ENCODE peak calls at places on chromosomes 11 and 22, in six cellular contexts. Z is psoas muscle, Y is adrenal gland, E is brain microvascular endothelial cell, H is cardiac muscle cell, N is tibial nerve. G is an unnamed sample.

GRCh38 chr11:119618208-119618909 is 110.6 kb downstream of the NECTIN1 start:
- DNase-seq in Z (no peak), Y (peak; percentile 32), E (no peak), H (peak; percentile 25), N (no peak), G (no peak)

GRCh38 chr11:114159802-114160588 is 100.5 kb downstream of the ZBTB16 start:
- DNase-seq in Z (peak; percentile 100), Y (peak; percentile 99), E (peak; percentile 99), H (peak; percentile 99), N (peak; percentile 100), G (peak; percentile 100)

GRCh38 chr11:11409224-11409623 is 56.2 kb upstream of the CSNK2A3 start:
- DNase-seq in Z (no peak), Y (no peak), E (no peak), H (no peak), N (no peak), G (no peak)

GRCh38 chr11:67001332-67001731 is 21.6 kb upstream of the SYT12 start:
- DNase-seq in Z (no peak), Y (no peak), E (no peak), H (no peak), N (no peak), G (no peak)

GRCh38 chr11:34464591-34465036 is 25.9 kb downstream of the CAT start:
- DNase-seq in Z (no peak), Y (peak; percentile 21), E (no peak), H (no peak), N (no peak), G (no peak)

GRCh38 chr11:83734120-83734519 is 448.0 kb upstream of the CCDC90B start:
- DNase-seq in Z (no peak), Y (no peak), E (no peak), H (no peak), N (no peak), G (no peak)

GRCh38 chr11:23284626-23285025 is 424.4 kb upstream of the CCDC179 start:
- DNase-seq in Z (no peak), Y (no peak), E (no peak), H (peak; percentile 4), N (no peak), G (no peak)

GRCh38 chr11:73277467-73277866 is 5.3 kb downstream of the P2RY6 start:
- DNase-seq in Z (no peak), Y (no peak), E (no peak), H (no peak), N (no peak), G (no peak)

GRCh38 chr11:128421577-128421976 is 165.8 kb downstream of the ETS1 start:
- DNase-seq in Z (no peak), Y (no peak), E (peak; percentile 81), H (peak; percentile 77), N (no peak), G (no peak)

GRCh38 chr11:8038811-8039529 is 42.0 kb upstream of the TUB start:
- DNase-seq in Z (no peak), Y (no peak), E (no peak), H (no peak), N (no peak), G (no peak)

DNA sequence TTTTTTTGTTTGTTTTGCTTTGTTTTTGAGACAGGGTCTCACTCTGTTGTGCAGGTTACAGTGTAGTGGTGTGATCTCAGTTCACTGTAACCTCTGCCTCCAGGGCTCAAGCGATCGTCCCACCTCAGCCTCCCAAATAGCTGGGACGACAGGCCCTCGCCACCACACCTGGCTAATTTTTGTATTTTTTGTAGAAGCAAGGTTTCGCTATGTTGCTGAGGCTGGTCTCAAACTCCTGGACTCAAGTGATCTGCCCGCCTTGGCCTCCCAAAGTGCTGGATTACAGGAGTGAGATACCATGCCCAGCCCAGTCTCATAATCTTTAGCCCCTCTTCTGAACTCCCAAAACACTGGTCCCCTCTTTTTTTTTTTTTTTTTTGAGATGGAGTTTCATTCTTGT is 50.6 kb downstream of the KCNJ4 start:
- DNase-seq in Z (no peak), Y (no peak), E (no peak), H (no peak), N (no peak), G (no peak)
- H3K36me3 ChIP-seq in Z (no peaks in the 10 kb centered on the region), Y (no peaks in the 10 kb centered on the region), E (no peaks in the 10 kb centered on the region), H (no peaks in the 10 kb centered on the region), N (no peaks in the 10 kb centered on the region), G (no peaks in the 10 kb centered on the region)

GRCh38 chr11:101566626-101567025 is 17.2 kb downstream of the TRPC6 start:
- DNase-seq in Z (no peak), Y (no peak), E (no peak), H (no peak), N (no peak), G (no peak)
- H3K4me3 ChIP-seq in Z (no peak overlapping the region), Y (no peak overlapping the region), E (no peak overlapping the region), H (no peak overlapping the region), N (no peak overlapping the region), G (no peak overlapping the region)

GRCh38 chr22:23565942-23566715 is 14.0 kb downstream of the IGLL1 start:
- DNase-seq in Z (no peak), Y (no peak), E (no peak), H (peak; percentile 6), N (no peak), G (no peak)

GRCh38 chr22:23566716-23567475 is 13.2 kb downstream of the IGLL1 start:
- DNase-seq in Z (no peak), Y (no peak), E (no peak), H (no peak), N (no peak), G (no peak)

GRCh38 chr22:23563111-23563510 is 17.0 kb downstream of the IGLL1 start:
- DNase-seq in Z (no peak), Y (no peak), E (no peak), H (no peak), N (no peak), G (no peak)

GRCh38 chr22:23564276-23564675 is 15.8 kb downstream of the IGLL1 start:
- DNase-seq in Z (no peak), Y (no peak), E (no peak), H (no peak), N (no peak), G (no peak)

DNA sequence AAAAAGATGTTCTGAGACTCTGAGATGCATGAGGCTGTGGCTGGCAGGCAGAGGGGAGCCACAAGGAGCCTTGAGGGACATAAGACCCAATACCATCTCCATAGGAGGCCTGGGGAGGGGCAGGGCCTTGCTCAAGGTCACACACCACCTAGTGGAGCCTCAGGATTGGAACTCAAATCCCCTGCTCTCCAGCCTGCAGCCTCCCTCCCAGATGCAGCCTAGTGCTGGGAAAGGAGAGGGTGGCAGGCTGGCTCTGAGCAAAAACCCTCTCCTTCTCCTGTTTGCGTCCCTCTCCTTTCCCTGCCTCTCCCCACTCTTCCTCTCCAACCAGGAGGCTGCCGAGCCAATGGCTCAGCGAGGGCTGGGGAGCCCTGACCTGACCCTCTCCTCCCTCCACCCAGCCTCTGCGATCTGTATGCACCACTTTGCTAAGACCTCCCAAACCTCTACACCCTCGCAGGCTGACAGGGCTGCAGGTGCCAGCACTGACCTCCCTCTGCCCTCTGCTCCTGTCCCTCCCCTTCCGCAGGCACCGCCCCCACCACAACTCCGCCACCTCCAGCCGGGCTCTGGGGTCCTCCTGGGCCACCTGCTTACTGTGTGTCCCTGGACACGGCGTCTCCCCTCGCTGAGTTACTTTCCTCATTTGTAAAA is 14.7 kb downstream of the IGLL1 start:
- DNase-seq in Z (no peak), Y (no peak), E (no peak), H (peak; percentile 8), N (no peak), G (peak; percentile 12)
- TF ChIP-seq CTCF in Z (no peak), Y (no peak), E (peak; percentile 28), H (peak; percentile 10), N (no peak), G (no peak)

GRCh38 chr22:50284479-50284878 is 14.3 kb upstream of the MAPK11 start:
- DNase-seq in Z (no peak), Y (no peak), E (no peak), H (no peak), N (no peak), G (no peak)
- H3K36me3 ChIP-seq in Z (peaks cover 80% of the 10 kb centered on the region), Y (peaks cover 93% of the 10 kb centered on the region), E (peaks cover 71% of the 10 kb centered on the region), H (peaks cover 60% of the 10 kb centered on the region), N (peaks cover 97% of the 10 kb centered on the region), G (peaks cover 14% of the 10 kb centered on the region)

GRCh38 chr22:33864723-33865130 is 55.5 kb downstream of the LARGE1 start:
- DNase-seq in Z (no peak), Y (no peak), E (no peak), H (peak; percentile 44), N (no peak), G (no peak)
- H3K4me3 ChIP-seq in Z (no peak overlapping the region), Y (no peak overlapping the region), E (no peak overlapping the region), H (no peak overlapping the region), N (no peak overlapping the region), G (no peak overlapping the region)

DNA sequence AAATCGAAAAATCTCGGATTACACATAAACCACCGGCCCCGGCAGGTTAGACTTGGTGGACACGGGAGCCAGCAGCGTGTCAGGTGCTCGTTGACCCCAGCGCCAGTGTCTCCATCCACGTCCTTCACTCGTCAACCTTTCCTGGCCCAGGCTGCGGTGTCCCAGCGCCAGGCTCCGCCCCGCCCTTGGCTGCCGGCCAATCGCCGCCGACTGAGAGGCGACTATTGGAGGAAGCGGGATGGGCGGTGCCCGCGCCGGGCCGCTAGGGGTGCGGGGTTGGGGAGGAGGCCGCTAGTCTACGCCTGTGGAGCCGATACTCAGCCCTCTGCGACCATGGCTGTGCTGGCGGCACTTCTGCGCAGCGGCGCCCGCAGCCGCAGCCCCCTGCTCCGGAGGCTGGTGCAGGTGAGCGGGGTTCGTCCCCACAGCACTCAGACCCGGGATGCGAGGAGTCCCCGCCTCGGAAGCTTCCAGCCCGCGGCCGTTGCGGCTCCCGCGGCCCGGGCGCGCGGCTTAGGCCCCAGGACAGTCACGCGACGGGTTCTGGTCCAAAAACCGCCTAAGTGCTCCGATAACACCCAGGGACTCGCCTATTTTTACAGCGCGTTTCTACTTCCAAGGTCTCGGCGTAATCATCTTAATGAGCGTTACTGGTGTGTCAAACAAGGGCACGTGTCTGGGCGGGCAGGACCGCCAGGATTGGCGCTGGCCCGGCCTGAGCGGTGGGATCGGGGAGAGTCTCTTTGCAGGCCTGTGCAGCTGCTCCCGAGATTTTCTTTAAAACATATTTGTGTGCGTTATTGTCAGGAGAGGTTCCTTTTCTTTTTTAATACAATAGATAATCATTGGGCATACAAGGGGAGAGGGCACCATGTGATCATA is at the start of gene ACAT1:
- DNase-seq in Z (peak; percentile 99), Y (peak; percentile 99), E (peak; percentile 85), H (peak; percentile 93), N (peak; percentile 98), G (peak; percentile 99)
- TF ChIP-seq CTCF in Z (peak; percentile 29), Y (peak; percentile 79), E (peak; percentile 33), H (no peak), N (peak; percentile 89), G (peak; percentile 34)

DNA sequence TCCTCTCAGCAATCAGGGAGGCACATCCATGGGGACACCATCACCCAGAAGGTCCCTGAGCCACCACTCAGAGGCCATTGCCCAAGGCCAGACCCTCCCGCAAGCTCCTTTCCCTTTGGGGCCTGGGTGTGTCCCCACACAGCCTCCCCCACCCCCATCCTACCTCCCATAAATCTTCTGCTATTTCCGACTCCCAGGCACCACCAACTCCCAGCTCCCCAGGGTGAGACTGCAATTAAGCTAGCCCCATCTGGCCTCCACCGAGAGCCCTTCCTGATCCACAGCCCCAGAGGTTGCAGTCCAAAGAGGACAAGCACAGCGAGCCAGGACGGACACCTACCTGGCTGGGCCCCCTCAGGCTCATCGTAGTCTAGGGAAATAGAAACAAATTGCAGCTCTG is 6.3 kb downstream of the ARHGAP1 start:
- DNase-seq in Z (no peak), Y (no peak), E (no peak), H (no peak), N (no peak), G (no peak)
- H3K36me3 ChIP-seq in Z (peaks cover 60% of the 10 kb centered on the region), Y (peaks cover 54% of the 10 kb centered on the region), E (peaks cover 34% of the 10 kb centered on the region), H (peaks cover 6% of the 10 kb centered on the region), N (peaks cover 82% of the 10 kb centered on the region), G (peaks cover 13% of the 10 kb centered on the region)

GRCh38 chr22:41048791-41049717 is 43.3 kb upstream of the EP300 start:
- DNase-seq in Z (peak; percentile 75), Y (peak; percentile 62), E (peak; percentile 52), H (peak; percentile 92), N (peak; percentile 51), G (peak; percentile 64)
- H3K4me3 ChIP-seq in Z (peak overlapping the region; percentile 66), Y (no peak overlapping the region), E (no peak overlapping the region), H (no peak overlapping the region), N (no peak overlapping the region), G (no peak overlapping the region)

GRCh38 chr11:133835258-133836075 is 9.8 kb downstream of the SPATA19 start:
- DNase-seq in Z (no peak), Y (peak; percentile 44), E (peak; percentile 56), H (peak; percentile 69), N (no peak), G (no peak)
- TF ChIP-seq CTCF in Z (peak; percentile 60), Y (peak; percentile 75), E (peak; percentile 66), H (peak; percentile 48), N (peak; percentile 86), G (no peak)

G was measured in mucosa of descending colon.